ENCODE peak calls at places on chromosomes 13 and 19, in four cellular contexts. One of them, this sample, is unnamed.

GRCh38 chr13:28495586-28496564 is 947 bp upstream of the FLT1 start:
- DNase-seq in aorta: no peak
- DNase-seq in body of pancreas: no peak
- DNase-seq in effector memory CD4-positive, alpha-beta T cell: no peak
- DNase-seq in this sample: no peak

GRCh38 chr19:41698746-41699230 is 9.6 kb upstream of the CEACAM5 start:
- DNase-seq in aorta: no peak
- DNase-seq in body of pancreas: no peak
- DNase-seq in effector memory CD4-positive, alpha-beta T cell: no peak
- DNase-seq in this sample: no peak

GRCh38 chr19:478236-478888 is 17.5 kb upstream of the SHC2 start:
- DNase-seq in aorta: no peak
- DNase-seq in body of pancreas: no peak
- DNase-seq in effector memory CD4-positive, alpha-beta T cell: no peak
- DNase-seq in this sample: peak

GRCh38 chr19:48258350-48258749 is 2.6 kb upstream of the CARD8 start:
- DNase-seq in aorta: no peak
- DNase-seq in body of pancreas: no peak
- DNase-seq in effector memory CD4-positive, alpha-beta T cell: peak
- DNase-seq in this sample: no peak

GRCh38 chr13:37136187-37136586 is 30.7 kb upstream of the CSNK1A1L start:
- DNase-seq in aorta: no peak
- DNase-seq in body of pancreas: no peak
- DNase-seq in effector memory CD4-positive, alpha-beta T cell: no peak
- DNase-seq in this sample: no peak

GRCh38 chr13:114035583-114036501 is 62.0 kb upstream of the C13orf46 start:
- DNase-seq in aorta: no peak
- DNase-seq in body of pancreas: no peak
- DNase-seq in effector memory CD4-positive, alpha-beta T cell: no peak
- DNase-seq in this sample: peak

GRCh38 chr19:14460935-14461334 is 14.2 kb downstream of the PTGER1 start:
- DNase-seq in aorta: no peak
- DNase-seq in body of pancreas: no peak
- DNase-seq in effector memory CD4-positive, alpha-beta T cell: no peak
- DNase-seq in this sample: no peak

GRCh38 chr13:30702006-30702405 is 33.3 kb upstream of the ALOX5AP start:
- DNase-seq in aorta: no peak
- DNase-seq in body of pancreas: no peak
- DNase-seq in effector memory CD4-positive, alpha-beta T cell: no peak
- DNase-seq in this sample: no peak

GRCh38 chr19:50431343-50432220 is 1.1 kb upstream of the MYBPC2 start:
- DNase-seq in aorta: peak
- DNase-seq in body of pancreas: peak
- DNase-seq in effector memory CD4-positive, alpha-beta T cell: peak
- DNase-seq in this sample: peak

GRCh38 chr19:50994129-50994528 is 7.3 kb downstream of the KLK8 start:
- DNase-seq in aorta: no peak
- DNase-seq in body of pancreas: no peak
- DNase-seq in effector memory CD4-positive, alpha-beta T cell: no peak
- DNase-seq in this sample: no peak

DNA sequence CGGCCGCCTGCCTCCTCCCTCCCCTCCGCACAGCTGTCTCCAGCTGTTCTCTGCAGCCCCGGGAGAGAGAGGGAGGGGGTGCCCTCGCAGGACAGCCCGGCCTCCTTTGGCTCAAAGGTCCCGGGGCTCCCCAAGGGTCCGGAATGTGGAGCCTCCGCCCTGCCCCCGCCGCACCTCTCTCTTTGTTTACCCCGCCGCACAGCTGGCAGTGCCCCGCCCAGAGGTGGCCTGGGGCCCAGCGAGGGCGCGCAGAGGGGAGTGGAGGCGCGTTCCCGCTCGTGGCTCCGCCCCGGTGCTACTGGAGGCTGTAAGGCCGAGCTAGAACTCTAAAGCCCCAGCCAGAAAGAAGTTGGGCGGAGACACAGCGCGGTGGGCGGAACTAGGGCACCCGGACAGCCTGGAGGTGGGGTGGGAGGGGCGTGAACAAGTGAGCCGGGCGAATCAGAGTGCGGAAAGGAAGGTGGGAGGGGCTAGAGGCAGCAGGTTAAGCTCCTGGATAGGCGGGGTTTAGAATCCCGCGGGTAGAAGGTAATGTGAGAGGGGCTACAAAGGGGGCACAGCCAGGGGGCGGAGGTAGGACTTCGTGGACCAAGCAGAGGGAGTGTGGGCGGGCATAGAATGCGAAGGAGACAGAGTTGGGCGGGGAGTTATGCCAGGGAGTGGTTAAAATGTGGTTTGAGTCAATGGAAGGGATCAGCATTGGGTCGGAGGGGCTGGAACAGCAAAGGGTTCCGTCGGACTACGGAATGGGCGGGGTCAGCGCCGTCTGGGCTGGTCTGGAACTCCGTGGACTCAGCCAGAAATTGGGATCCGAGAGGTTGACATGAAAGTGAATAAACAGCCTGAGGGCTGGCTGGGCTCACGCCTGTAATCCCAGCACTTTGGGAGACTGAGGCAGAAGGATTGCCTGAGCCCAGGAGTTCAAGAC is 2.8 kb downstream of the LTBP4 start:
- DNase-seq in aorta: peak
- DNase-seq in body of pancreas: peak
- DNase-seq in effector memory CD4-positive, alpha-beta T cell: peak
- DNase-seq in this sample: peak
- H3K27ac ChIP-seq in aorta: peak
- H3K27ac ChIP-seq in body of pancreas: peak
- H3K27ac ChIP-seq in effector memory CD4-positive, alpha-beta T cell: peak
- H3K27ac ChIP-seq in this sample: no peak

GRCh38 chr13:98217597-98217996 is 40.5 kb upstream of the RNF113B start:
- DNase-seq in aorta: no peak
- DNase-seq in body of pancreas: no peak
- DNase-seq in effector memory CD4-positive, alpha-beta T cell: no peak
- DNase-seq in this sample: no peak
- H3K27ac ChIP-seq in aorta: no peak
- H3K27ac ChIP-seq in body of pancreas: no peak
- H3K27ac ChIP-seq in effector memory CD4-positive, alpha-beta T cell: no peak
- H3K27ac ChIP-seq in this sample: no peak

GRCh38 chr13:48660356-48661076 is 6.8 kb downstream of the CYSLTR2 start:
- DNase-seq in aorta: no peak
- DNase-seq in body of pancreas: no peak
- DNase-seq in effector memory CD4-positive, alpha-beta T cell: no peak
- DNase-seq in this sample: no peak
- H3K27ac ChIP-seq in aorta: no peak
- H3K27ac ChIP-seq in body of pancreas: peak
- H3K27ac ChIP-seq in effector memory CD4-positive, alpha-beta T cell: no peak
- H3K27ac ChIP-seq in this sample: peak

GRCh38 chr19:35512831-35513230 is 618 bp downstream of the DMKN start:
- DNase-seq in aorta: no peak
- DNase-seq in body of pancreas: no peak
- DNase-seq in effector memory CD4-positive, alpha-beta T cell: no peak
- DNase-seq in this sample: no peak

GRCh38 chr19:35511337-35511736 is 2.1 kb downstream of the DMKN start:
- DNase-seq in aorta: no peak
- DNase-seq in body of pancreas: no peak
- DNase-seq in effector memory CD4-positive, alpha-beta T cell: no peak
- DNase-seq in this sample: no peak

GRCh38 chr19:35509861-35510625 is 3.4 kb downstream of the DMKN start:
- DNase-seq in aorta: peak
- DNase-seq in body of pancreas: peak
- DNase-seq in effector memory CD4-positive, alpha-beta T cell: peak
- DNase-seq in this sample: peak

GRCh38 chr19:35509018-35509652 is 4.3 kb downstream of the DMKN start:
- DNase-seq in aorta: no peak
- DNase-seq in body of pancreas: peak
- DNase-seq in effector memory CD4-positive, alpha-beta T cell: no peak
- DNase-seq in this sample: peak

DNA sequence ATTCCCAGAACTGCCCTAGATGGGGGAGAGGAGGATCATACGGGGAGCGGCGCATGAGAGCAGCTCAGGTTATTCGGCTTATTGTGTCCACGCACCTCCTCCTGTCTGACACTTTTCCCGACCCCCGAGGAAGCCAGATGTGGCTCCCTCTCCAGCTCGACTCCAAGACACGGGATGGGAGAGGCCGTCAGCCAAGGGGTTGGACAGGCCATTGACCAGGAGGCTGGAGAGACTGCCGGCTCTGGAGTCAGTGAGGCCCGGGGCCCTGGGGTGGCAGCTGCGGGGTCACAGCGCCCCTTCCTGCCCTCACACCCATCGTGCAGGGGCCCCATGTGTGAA is 2.9 kb downstream of the DMKN start:
- DNase-seq in aorta: no peak
- DNase-seq in body of pancreas: no peak
- DNase-seq in effector memory CD4-positive, alpha-beta T cell: no peak
- DNase-seq in this sample: no peak
- H3K27ac ChIP-seq in aorta: no peak
- H3K27ac ChIP-seq in body of pancreas: peak
- H3K27ac ChIP-seq in effector memory CD4-positive, alpha-beta T cell: no peak
- H3K27ac ChIP-seq in this sample: no peak

GRCh38 chr13:100432611-100433010 is 156.0 kb downstream of the GGACT start:
- DNase-seq in aorta: no peak
- DNase-seq in body of pancreas: no peak
- DNase-seq in effector memory CD4-positive, alpha-beta T cell: no peak
- DNase-seq in this sample: no peak

GRCh38 chr13:100423375-100423774 is 165.2 kb downstream of the GGACT start:
- DNase-seq in aorta: no peak
- DNase-seq in body of pancreas: no peak
- DNase-seq in effector memory CD4-positive, alpha-beta T cell: no peak
- DNase-seq in this sample: no peak

GRCh38 chr13:100434010-100434763 is 154.4 kb downstream of the GGACT start:
- DNase-seq in aorta: no peak
- DNase-seq in body of pancreas: no peak
- DNase-seq in effector memory CD4-positive, alpha-beta T cell: no peak
- DNase-seq in this sample: no peak

GRCh38 chr13:100433475-100433874 is 155.1 kb downstream of the GGACT start:
- DNase-seq in aorta: no peak
- DNase-seq in body of pancreas: no peak
- DNase-seq in effector memory CD4-positive, alpha-beta T cell: no peak
- DNase-seq in this sample: no peak

DNA sequence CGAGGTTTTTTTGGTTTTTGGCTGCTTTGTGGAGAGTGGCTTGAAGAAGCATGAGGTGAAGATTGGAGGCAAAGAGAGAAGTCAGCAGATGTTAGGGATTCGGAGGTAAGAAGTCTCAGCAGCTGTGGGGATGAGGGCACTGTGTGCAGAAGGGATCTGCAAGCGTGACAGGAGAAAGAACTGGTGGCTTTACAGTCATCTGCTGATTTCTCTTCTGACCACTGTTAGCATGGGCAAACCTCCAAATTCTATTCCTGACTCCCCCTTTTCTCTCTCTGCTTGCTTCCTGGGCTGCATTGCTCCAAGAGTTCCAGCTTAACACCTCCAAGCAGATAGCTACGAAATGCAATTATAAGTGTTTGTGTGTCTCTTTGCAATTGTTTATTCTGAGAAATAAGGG is 159.6 kb downstream of the GGACT start:
- DNase-seq in aorta: no peak
- DNase-seq in body of pancreas: no peak
- DNase-seq in effector memory CD4-positive, alpha-beta T cell: no peak
- DNase-seq in this sample: no peak
- H3K27ac ChIP-seq in aorta: no peak
- H3K27ac ChIP-seq in body of pancreas: no peak
- H3K27ac ChIP-seq in effector memory CD4-positive, alpha-beta T cell: no peak
- H3K27ac ChIP-seq in this sample: no peak

GRCh38 chr19:46198756-46199155 is 30.8 kb upstream of the IGFL1 start:
- DNase-seq in aorta: no peak
- DNase-seq in body of pancreas: no peak
- DNase-seq in effector memory CD4-positive, alpha-beta T cell: no peak
- DNase-seq in this sample: no peak
- H3K27ac ChIP-seq in aorta: no peak
- H3K27ac ChIP-seq in body of pancreas: no peak
- H3K27ac ChIP-seq in effector memory CD4-positive, alpha-beta T cell: no peak
- H3K27ac ChIP-seq in this sample: no peak

DNA sequence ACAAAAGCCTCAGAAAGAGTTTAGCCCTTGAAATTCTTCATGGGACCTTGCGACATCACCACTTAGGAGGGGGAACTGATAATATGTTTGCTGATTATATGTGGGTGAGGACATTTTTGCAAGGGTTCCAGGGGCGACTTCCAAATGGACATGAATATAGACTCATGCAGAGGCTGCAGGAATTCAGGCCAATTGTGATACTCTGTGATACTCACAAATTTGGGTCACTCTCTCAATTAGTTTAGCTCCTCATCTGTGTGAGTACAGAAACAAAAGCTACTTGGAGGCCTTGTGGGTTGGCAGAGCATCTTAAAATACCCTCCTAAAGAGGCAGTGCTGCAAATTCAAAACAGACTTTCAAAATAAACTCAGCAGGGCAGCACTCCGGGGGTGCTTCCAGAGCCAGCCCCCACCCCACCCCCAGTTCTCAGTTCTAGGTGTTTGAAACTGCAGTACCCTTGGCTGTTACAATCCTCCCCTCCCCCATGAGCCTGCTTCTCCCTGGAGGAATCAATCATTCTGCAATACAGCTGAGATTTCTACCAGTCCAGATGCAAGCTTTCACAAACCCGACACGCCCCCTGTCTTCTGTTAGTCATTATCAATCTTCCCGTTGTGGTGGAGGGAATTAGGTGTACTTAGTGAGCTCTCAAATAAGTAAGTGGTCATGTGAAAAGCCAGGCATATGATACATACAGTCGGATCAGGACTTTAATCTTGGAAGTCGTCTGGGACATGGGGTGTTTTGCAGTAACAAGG is 96.9 kb upstream of the MBNL2 start:
- DNase-seq in aorta: no peak
- DNase-seq in body of pancreas: no peak
- DNase-seq in effector memory CD4-positive, alpha-beta T cell: no peak
- DNase-seq in this sample: no peak
- H3K27ac ChIP-seq in aorta: no peak
- H3K27ac ChIP-seq in body of pancreas: no peak
- H3K27ac ChIP-seq in effector memory CD4-positive, alpha-beta T cell: no peak
- H3K27ac ChIP-seq in this sample: peak

GRCh38 chr19:39209196-39209595 is 5.1 kb upstream of the SYCN start:
- DNase-seq in aorta: no peak
- DNase-seq in body of pancreas: peak
- DNase-seq in effector memory CD4-positive, alpha-beta T cell: no peak
- DNase-seq in this sample: no peak
- H3K27ac ChIP-seq in aorta: no peak
- H3K27ac ChIP-seq in body of pancreas: no peak
- H3K27ac ChIP-seq in effector memory CD4-positive, alpha-beta T cell: no peak
- H3K27ac ChIP-seq in this sample: no peak

GRCh38 chr13:31895687-31896086 is 135.9 kb upstream of the FRY start:
- DNase-seq in aorta: no peak
- DNase-seq in body of pancreas: no peak
- DNase-seq in effector memory CD4-positive, alpha-beta T cell: no peak
- DNase-seq in this sample: no peak
- H3K27ac ChIP-seq in aorta: no peak
- H3K27ac ChIP-seq in body of pancreas: no peak
- H3K27ac ChIP-seq in effector memory CD4-positive, alpha-beta T cell: no peak
- H3K27ac ChIP-seq in this sample: no peak